ENCODE peak calls at places on chromosome 16, in seven cellular contexts. X is cardiac muscle cell, R is MM.1S, M is foreskin keratinocyte, L is PC-9, D is testis, B is hepatocyte. W is an unnamed sample.

GRCh38 chr16:49455181-49455990 is 81.8 kb downstream of the C16orf78 start:
- DNase-seq in X (no peak), R (no peak), M (no peak), L (no peak), D (no peak), B (no peak), W (no peak)

GRCh38 chr16:1863681-1864460 is 8.1 kb downstream of the MEIOB start:
- DNase-seq in X (peak), R (peak), M (peak), L (no peak), D (no peak), B (peak), W (no peak)

GRCh38 chr16:11439790-11440656 is 94.8 kb downstream of the RMI2 start:
- DNase-seq in X (no peak), R (no peak), M (no peak), L (no peak), D (no peak), B (no peak), W (no peak)

GRCh38 chr16:56424791-56425438 is 430 bp downstream of the AMFR start:
- DNase-seq in X (peak), R (peak), M (no peak), L (no peak), D (peak), B (peak), W (peak)

GRCh38 chr16:55663770-55664677 is 8.2 kb downstream of the SLC6A2 start:
- DNase-seq in X (no peak), R (no peak), M (peak), L (peak), D (no peak), B (peak), W (peak)

GRCh38 chr16:69286941-69287713 is 24.0 kb upstream of the VPS4A start:
- DNase-seq in X (peak), R (peak), M (peak), L (peak), D (peak), B (peak), W (peak)

GRCh38 chr16:68231384-68232136 is 4.4 kb downstream of the ESRP2 start:
- DNase-seq in X (no peak), R (no peak), M (no peak), L (no peak), D (no peak), B (no peak), W (no peak)

GRCh38 chr16:19223235-19223847 is 55.3 kb downstream of the SYT17 start:
- DNase-seq in X (peak), R (peak), M (peak), L (no peak), D (peak), B (peak), W (no peak)

GRCh38 chr16:75109732-75110243 is 6.8 kb downstream of the LDHD start:
- DNase-seq in X (no peak), R (no peak), M (no peak), L (peak), D (no peak), B (no peak), W (no peak)

GRCh38 chr16:59192551-59193199 is 458.6 kb upstream of the GOT2 start:
- DNase-seq in X (peak), R (peak), M (no peak), L (no peak), D (peak), B (peak), W (no peak)

GRCh38 chr16:2142942-2143868 is 5.2 kb upstream of the RAB26 start:
- DNase-seq in X (no peak), R (no peak), M (peak), L (no peak), D (no peak), B (peak), W (no peak)

GRCh38 chr16:1870365-1871082 is 1.4 kb downstream of the MEIOB start:
- DNase-seq in X (no peak), R (no peak), M (peak), L (peak), D (no peak), B (peak), W (peak)

GRCh38 chr16:72715267-72715666 is 332.7 kb downstream of the ZFHX3 start:
- DNase-seq in X (no peak), R (no peak), M (peak), L (no peak), D (no peak), B (no peak), W (no peak)

GRCh38 chr16:9139965-9140364 is 48.5 kb downstream of the HAPSTR1 start:
- DNase-seq in X (no peak), R (no peak), M (no peak), L (no peak), D (peak), B (no peak), W (peak)

GRCh38 chr16:1708083-1708767 is 2.2 kb downstream of the MAPK8IP3 start:
- DNase-seq in X (peak), R (no peak), M (no peak), L (no peak), D (no peak), B (no peak), W (no peak)

GRCh38 chr16:64947651-64948050 is 174.2 kb downstream of the CDH11 start:
- DNase-seq in X (no peak), R (no peak), M (no peak), L (no peak), D (no peak), B (no peak), W (no peak)

GRCh38 chr16:4232541-4233386 is 9.1 kb downstream of the SRL start:
- DNase-seq in X (peak), R (no peak), M (no peak), L (no peak), D (peak), B (no peak), W (no peak)

GRCh38 chr16:78608305-78608776 is 508.9 kb downstream of the WWOX start:
- DNase-seq in X (peak), R (no peak), M (no peak), L (no peak), D (peak), B (no peak), W (no peak)

GRCh38 chr16:4288148-4288921 is 15.5 kb upstream of the TFAP4 start:
- DNase-seq in X (peak), R (peak), M (peak), L (peak), D (peak), B (peak), W (peak)

GRCh38 chr16:87046235-87046634 is 271.0 kb downstream of the C16orf95 start:
- DNase-seq in X (no peak), R (no peak), M (no peak), L (no peak), D (no peak), B (no peak), W (no peak)

GRCh38 chr16:874366-875181 is 74.0 kb upstream of the GNG13 start:
- DNase-seq in X (no peak), R (no peak), M (no peak), L (no peak), D (peak), B (no peak), W (no peak)

GRCh38 chr16:80466024-80466986 is 74.5 kb upstream of the DYNLRB2 start:
- DNase-seq in X (peak), R (peak), M (peak), L (peak), D (peak), B (peak), W (peak)

GRCh38 chr16:76668207-76668725 is 391.1 kb downstream of the CNTNAP4 start:
- DNase-seq in X (peak), R (no peak), M (no peak), L (no peak), D (no peak), B (peak), W (no peak)

GRCh38 chr16:15404792-15405191 is 9.2 kb downstream of the MPV17L start:
- DNase-seq in X (no peak), R (peak), M (no peak), L (no peak), D (peak), B (no peak), W (no peak)

GRCh38 chr16:29900102-29900887 is at the start of gene ASPHD1:
- DNase-seq in X (peak), R (peak), M (peak), L (peak), D (peak), B (peak), W (peak)

GRCh38 chr16:2226245-2226793 is 2.9 kb downstream of the E4F1 start:
- DNase-seq in X (no peak), R (no peak), M (no peak), L (no peak), D (no peak), B (no peak), W (no peak)

GRCh38 chr16:66495440-66495839 is 54.5 kb downstream of the TK2 start:
- DNase-seq in X (no peak), R (no peak), M (no peak), L (peak), D (no peak), B (no peak), W (no peak)

GRCh38 chr16:3038896-3039295 is 2.2 kb upstream of the BICDL2 start:
- DNase-seq in X (no peak), R (no peak), M (no peak), L (no peak), D (no peak), B (peak), W (no peak)

GRCh38 chr16:13631916-13632315 is 288.0 kb upstream of the ERCC4 start:
- DNase-seq in X (no peak), R (no peak), M (no peak), L (no peak), D (no peak), B (no peak), W (no peak)

GRCh38 chr16:53105565-53105964 is 50.8 kb downstream of the CHD9 start:
- DNase-seq in X (no peak), R (no peak), M (no peak), L (no peak), D (no peak), B (no peak), W (no peak)
- TF ChIP-seq CTCF in X (no peak), R (no peak), M (no peak), L (no peak), D (no peak), B (no peak), W (no peak)

GRCh38 chr16:47568355-47568754 is 107.2 kb downstream of the PHKB start:
- DNase-seq in X (no peak), R (no peak), M (no peak), L (no peak), D (no peak), B (no peak), W (no peak)
- H3K27ac ChIP-seq in X (no peak), R (peak), M (no peak), L (no peak), D (no peak), B (no peak), W (no peak)

GRCh38 chr16:89332248-89333245 is 115.0 kb downstream of the ZNF778 start:
- DNase-seq in X (no peak), R (no peak), M (no peak), L (no peak), D (no peak), B (no peak), W (no peak)

GRCh38 chr16:89334050-89334449 is 116.5 kb downstream of the ZNF778 start:
- DNase-seq in X (no peak), R (no peak), M (no peak), L (no peak), D (no peak), B (no peak), W (no peak)

GRCh38 chr16:89334461-89334860 is 117.0 kb downstream of the ZNF778 start:
- DNase-seq in X (no peak), R (no peak), M (no peak), L (no peak), D (no peak), B (no peak), W (no peak)

GRCh38 chr16:89335803-89336485 is 118.4 kb downstream of the ZNF778 start:
- DNase-seq in X (no peak), R (peak), M (no peak), L (no peak), D (no peak), B (no peak), W (no peak)

DNA sequence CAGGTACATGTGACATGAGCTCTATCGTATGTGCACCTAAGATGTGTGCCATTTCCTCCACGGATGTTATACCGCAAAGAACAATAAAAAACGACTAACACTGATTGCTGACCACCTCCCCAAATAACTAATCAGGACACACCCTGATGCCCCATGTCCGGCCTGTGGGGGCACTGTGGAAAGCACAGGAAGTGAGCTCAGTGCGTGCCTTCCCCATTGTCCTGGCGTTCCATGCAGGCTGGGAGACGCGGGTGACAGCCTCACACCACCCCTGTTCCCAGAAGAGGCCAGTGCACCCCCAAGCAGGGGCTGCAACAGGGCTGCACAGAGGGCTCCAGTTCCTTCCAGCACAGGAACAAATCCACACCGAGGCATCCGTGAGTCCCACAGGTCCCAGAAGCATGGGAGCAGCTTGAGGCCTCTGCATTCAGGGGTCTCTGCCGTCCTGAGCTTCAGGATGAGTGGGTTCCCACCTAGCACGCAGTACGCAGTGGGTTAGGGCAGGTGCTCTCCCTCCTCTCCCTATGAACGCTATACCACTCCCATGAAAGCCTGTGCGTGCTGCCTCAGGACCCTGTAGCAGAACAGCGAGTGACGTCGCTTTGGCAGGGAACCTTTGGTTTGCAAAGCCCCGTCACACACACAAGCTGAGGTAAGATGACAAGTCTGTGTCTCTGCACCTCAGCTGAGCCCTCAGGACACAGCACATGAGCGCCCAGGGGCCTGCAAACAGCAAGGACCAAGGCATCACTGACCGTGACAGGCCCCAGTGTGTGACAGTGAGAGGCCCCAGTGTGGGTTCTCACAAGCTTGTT is 117.7 kb downstream of the ZNF778 start:
- DNase-seq in X (no peak), R (no peak), M (no peak), L (no peak), D (no peak), B (no peak), W (no peak)
- TF ChIP-seq CTCF in X (peak), R (no peak), M (peak), L (no peak), D (no peak), B (no peak), W (no peak)

GRCh38 chr16:85391175-85391707 is 221.9 kb upstream of the GSE1 start:
- DNase-seq in X (no peak), R (no peak), M (no peak), L (no peak), D (peak), B (no peak), W (no peak)
- H3K27ac ChIP-seq in X (no peak), R (no peak), M (no peak), L (no peak), D (no peak), B (peak), W (peak)

DNA sequence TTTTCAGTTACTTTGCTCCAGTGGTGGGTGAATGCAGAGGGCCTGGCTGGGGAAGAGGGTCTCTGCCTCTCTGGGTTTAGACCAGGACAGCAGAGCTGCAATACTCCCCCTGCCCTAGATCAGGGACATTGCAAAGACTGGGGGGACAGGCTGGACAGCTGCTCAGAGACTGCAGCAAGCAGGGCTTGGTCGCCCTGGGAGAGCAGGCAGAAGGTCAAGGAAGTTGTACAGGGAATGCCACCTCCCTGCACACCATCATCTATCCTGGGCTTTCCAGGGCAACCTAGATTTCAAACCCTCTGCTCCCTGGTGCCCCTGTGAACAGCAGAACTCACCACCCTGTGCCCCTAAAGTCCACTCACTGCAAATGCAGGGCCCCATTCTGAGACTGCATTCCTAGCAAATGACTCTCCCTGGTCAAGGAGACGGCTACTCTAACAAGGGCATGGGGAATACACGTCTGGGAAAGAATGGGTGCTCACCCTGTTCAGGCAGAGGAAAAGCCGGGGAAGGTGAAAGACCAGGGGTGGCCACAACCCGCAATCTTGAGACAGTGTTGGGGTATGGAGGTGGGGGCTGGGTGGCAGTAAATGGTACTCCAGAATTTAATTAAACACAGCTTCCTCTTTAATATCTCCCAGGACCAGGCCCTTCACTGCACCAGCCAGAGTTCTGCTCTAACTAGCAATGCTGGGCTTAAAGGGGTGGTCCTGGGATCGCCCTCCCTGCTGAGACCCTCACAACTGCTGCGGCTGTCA is 1.0 kb downstream of the KIFC3 start:
- DNase-seq in X (no peak), R (no peak), M (no peak), L (peak), D (no peak), B (peak), W (peak)
- TF ChIP-seq CTCF in X (peak), R (no peak), M (no peak), L (peak), D (no peak), B (no peak), W (no peak)

DNA sequence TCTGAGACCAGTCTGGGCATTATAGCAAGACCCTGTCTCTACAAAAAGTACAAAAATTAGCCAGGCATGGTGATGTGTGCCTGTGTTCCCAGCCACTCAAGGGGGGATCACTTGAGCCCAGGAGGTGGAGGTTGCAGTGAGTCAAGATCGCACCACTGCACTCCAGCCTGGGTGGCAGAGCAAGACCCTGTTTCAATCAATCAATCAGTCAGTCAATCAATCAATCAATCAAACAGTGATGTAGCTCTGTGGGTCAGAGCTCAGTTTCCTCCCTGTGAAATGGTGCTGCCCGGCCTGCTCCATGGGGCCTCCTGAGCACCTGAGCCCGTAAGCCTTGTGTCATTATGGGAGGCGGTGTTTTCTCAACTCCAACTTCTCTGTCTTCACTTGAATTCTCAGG is 167.1 kb upstream of the CIBAR2 start:
- DNase-seq in X (no peak), R (no peak), M (no peak), L (no peak), D (no peak), B (no peak), W (no peak)
- H3K27ac ChIP-seq in X (no peak), R (no peak), M (no peak), L (no peak), D (peak), B (peak), W (no peak)